ENCODE peak calls at places on chromosomes 3 and 15, in five cellular contexts. One of them, this sample, is unnamed.

GRCh38 chr15:79329186-79329611 is 18.3 kb downstream of the TMED3 start:
- DNase-seq in HCT116: no peak
- DNase-seq in heart right ventricle: no peak
- DNase-seq in upper lobe of left lung: no peak
- DNase-seq in heart left ventricle: no peak
- DNase-seq in this sample: peak

GRCh38 chr3:3798641-3799113 is 554 bp upstream of the LRRN1 start:
- DNase-seq in HCT116: no peak
- DNase-seq in heart right ventricle: peak
- DNase-seq in upper lobe of left lung: peak
- DNase-seq in heart left ventricle: no peak
- DNase-seq in this sample: no peak

GRCh38 chr3:50632450-50632849 is 15.5 kb downstream of the MAPKAPK3 start:
- DNase-seq in HCT116: no peak
- DNase-seq in heart right ventricle: no peak
- DNase-seq in upper lobe of left lung: no peak
- DNase-seq in heart left ventricle: no peak
- DNase-seq in this sample: no peak

GRCh38 chr15:98955331-98955730 is 52.3 kb downstream of the PGPEP1L start:
- DNase-seq in HCT116: no peak
- DNase-seq in heart right ventricle: peak
- DNase-seq in upper lobe of left lung: no peak
- DNase-seq in heart left ventricle: peak
- DNase-seq in this sample: no peak

GRCh38 chr3:149808209-149808829 is 4.7 kb upstream of the RNF13 start:
- DNase-seq in HCT116: peak
- DNase-seq in heart right ventricle: peak
- DNase-seq in upper lobe of left lung: peak
- DNase-seq in heart left ventricle: peak
- DNase-seq in this sample: peak

GRCh38 chr15:83053151-83053550 is 13.9 kb downstream of the BTBD1 start:
- DNase-seq in HCT116: no peak
- DNase-seq in heart right ventricle: no peak
- DNase-seq in upper lobe of left lung: no peak
- DNase-seq in heart left ventricle: no peak
- DNase-seq in this sample: peak

GRCh38 chr3:127589600-127590281 is 792 bp downstream of the TPRA1 start:
- DNase-seq in HCT116: no peak
- DNase-seq in heart right ventricle: peak
- DNase-seq in upper lobe of left lung: peak
- DNase-seq in heart left ventricle: peak
- DNase-seq in this sample: no peak

GRCh38 chr15:97978408-97979130 is 18.1 kb downstream of the ARRDC4 start:
- DNase-seq in HCT116: no peak
- DNase-seq in heart right ventricle: no peak
- DNase-seq in upper lobe of left lung: no peak
- DNase-seq in heart left ventricle: no peak
- DNase-seq in this sample: no peak

GRCh38 chr3:39879581-39879980 is 70.2 kb downstream of the MYRIP start:
- DNase-seq in HCT116: no peak
- DNase-seq in heart right ventricle: no peak
- DNase-seq in upper lobe of left lung: no peak
- DNase-seq in heart left ventricle: no peak
- DNase-seq in this sample: no peak

GRCh38 chr15:60375255-60375809 is 22.5 kb downstream of the ANXA2 start:
- DNase-seq in HCT116: no peak
- DNase-seq in heart right ventricle: no peak
- DNase-seq in upper lobe of left lung: no peak
- DNase-seq in heart left ventricle: no peak
- DNase-seq in this sample: no peak

GRCh38 chr15:28019594-28020320 is 79.4 kb downstream of the OCA2 start:
- DNase-seq in HCT116: no peak
- DNase-seq in heart right ventricle: no peak
- DNase-seq in upper lobe of left lung: no peak
- DNase-seq in heart left ventricle: no peak
- DNase-seq in this sample: no peak

GRCh38 chr3:13543251-13543650 is 5.7 kb upstream of the FBLN2 start:
- DNase-seq in HCT116: no peak
- DNase-seq in heart right ventricle: peak
- DNase-seq in upper lobe of left lung: peak
- DNase-seq in heart left ventricle: peak
- DNase-seq in this sample: peak

GRCh38 chr3:13018039-13018431 is 55.2 kb downstream of the IQSEC1 start:
- DNase-seq in HCT116: no peak
- DNase-seq in heart right ventricle: peak
- DNase-seq in upper lobe of left lung: no peak
- DNase-seq in heart left ventricle: no peak
- DNase-seq in this sample: no peak

GRCh38 chr3:9107738-9108137 is 141.7 kb downstream of the SRGAP3 start:
- DNase-seq in HCT116: no peak
- DNase-seq in heart right ventricle: no peak
- DNase-seq in upper lobe of left lung: no peak
- DNase-seq in heart left ventricle: no peak
- DNase-seq in this sample: no peak

GRCh38 chr15:41979493-41980266 is 7.3 kb upstream of the EHD4 start:
- DNase-seq in HCT116: no peak
- DNase-seq in heart right ventricle: no peak
- DNase-seq in upper lobe of left lung: no peak
- DNase-seq in heart left ventricle: no peak
- DNase-seq in this sample: no peak

GRCh38 chr3:183378951-183379350 is 49.5 kb downstream of the MCF2L2 start:
- DNase-seq in HCT116: no peak
- DNase-seq in heart right ventricle: no peak
- DNase-seq in upper lobe of left lung: no peak
- DNase-seq in heart left ventricle: no peak
- DNase-seq in this sample: no peak

GRCh38 chr15:53837263-53837662 is 77.8 kb upstream of the WDR72 start:
- DNase-seq in HCT116: no peak
- DNase-seq in heart right ventricle: no peak
- DNase-seq in upper lobe of left lung: peak
- DNase-seq in heart left ventricle: no peak
- DNase-seq in this sample: no peak

GRCh38 chr3:157300091-157300490 is 136.6 kb upstream of the PTX3 start:
- DNase-seq in HCT116: no peak
- DNase-seq in heart right ventricle: no peak
- DNase-seq in upper lobe of left lung: no peak
- DNase-seq in heart left ventricle: no peak
- DNase-seq in this sample: peak

GRCh38 chr3:32384938-32385337 is 6.7 kb upstream of the CMTM7 start:
- DNase-seq in HCT116: no peak
- DNase-seq in heart right ventricle: no peak
- DNase-seq in upper lobe of left lung: no peak
- DNase-seq in heart left ventricle: no peak
- DNase-seq in this sample: peak

GRCh38 chr3:14410501-14411165 is 8.2 kb downstream of the SLC6A6 start:
- DNase-seq in HCT116: no peak
- DNase-seq in heart right ventricle: no peak
- DNase-seq in upper lobe of left lung: peak
- DNase-seq in heart left ventricle: no peak
- DNase-seq in this sample: peak

GRCh38 chr3:152298393-152299242 is 29.9 kb downstream of the MBNL1 start:
- DNase-seq in HCT116: no peak
- DNase-seq in heart right ventricle: peak
- DNase-seq in upper lobe of left lung: peak
- DNase-seq in heart left ventricle: peak
- DNase-seq in this sample: peak

GRCh38 chr15:82177291-82178010 is 85.1 kb downstream of the EFL1 start:
- DNase-seq in HCT116: no peak
- DNase-seq in heart right ventricle: no peak
- DNase-seq in upper lobe of left lung: no peak
- DNase-seq in heart left ventricle: no peak
- DNase-seq in this sample: peak

GRCh38 chr3:68057637-68058320 is 403.4 kb upstream of the SUCLG2 start:
- DNase-seq in HCT116: no peak
- DNase-seq in heart right ventricle: no peak
- DNase-seq in upper lobe of left lung: no peak
- DNase-seq in heart left ventricle: no peak
- DNase-seq in this sample: no peak

GRCh38 chr3:154244644-154245043 is 79.6 kb downstream of the DHX36 start:
- DNase-seq in HCT116: no peak
- DNase-seq in heart right ventricle: no peak
- DNase-seq in upper lobe of left lung: no peak
- DNase-seq in heart left ventricle: no peak
- DNase-seq in this sample: peak

GRCh38 chr3:124784686-124785382 is 54.6 kb downstream of the UMPS start:
- DNase-seq in HCT116: no peak
- DNase-seq in heart right ventricle: no peak
- DNase-seq in upper lobe of left lung: no peak
- DNase-seq in heart left ventricle: no peak
- DNase-seq in this sample: no peak

GRCh38 chr15:61256231-61256630 is 27.1 kb upstream of the RORA start:
- DNase-seq in HCT116: no peak
- DNase-seq in heart right ventricle: no peak
- DNase-seq in upper lobe of left lung: no peak
- DNase-seq in heart left ventricle: no peak
- DNase-seq in this sample: no peak

GRCh38 chr3:50165388-50166308 is 10.5 kb downstream of the SEMA3F start:
- DNase-seq in HCT116: no peak
- DNase-seq in heart right ventricle: peak
- DNase-seq in upper lobe of left lung: no peak
- DNase-seq in heart left ventricle: peak
- DNase-seq in this sample: peak

GRCh38 chr3:149080011-149080698 is 6.2 kb downstream of the HLTF start:
- DNase-seq in HCT116: no peak
- DNase-seq in heart right ventricle: no peak
- DNase-seq in upper lobe of left lung: no peak
- DNase-seq in heart left ventricle: no peak
- DNase-seq in this sample: peak

GRCh38 chr15:77292924-77293558 is 126.9 kb downstream of the PEAK1 start:
- DNase-seq in HCT116: no peak
- DNase-seq in heart right ventricle: no peak
- DNase-seq in upper lobe of left lung: no peak
- DNase-seq in heart left ventricle: no peak
- DNase-seq in this sample: no peak

GRCh38 chr3:81742581-81742980 is 18.9 kb downstream of the GBE1 start:
- DNase-seq in HCT116: no peak
- DNase-seq in heart right ventricle: no peak
- DNase-seq in upper lobe of left lung: no peak
- DNase-seq in heart left ventricle: no peak
- DNase-seq in this sample: peak

GRCh38 chr15:44328135-44328534 is 39.6 kb downstream of the GOLM2 start:
- DNase-seq in HCT116: no peak
- DNase-seq in heart right ventricle: no peak
- DNase-seq in upper lobe of left lung: no peak
- DNase-seq in heart left ventricle: no peak
- DNase-seq in this sample: no peak

GRCh38 chr3:130850846-130851245 is 43.0 kb upstream of the ATP2C1 start:
- DNase-seq in HCT116: no peak
- DNase-seq in heart right ventricle: no peak
- DNase-seq in upper lobe of left lung: no peak
- DNase-seq in heart left ventricle: no peak
- DNase-seq in this sample: peak

GRCh38 chr15:74642724-74643367 is 27.2 kb downstream of the CLK3 start:
- DNase-seq in HCT116: no peak
- DNase-seq in heart right ventricle: no peak
- DNase-seq in upper lobe of left lung: no peak
- DNase-seq in heart left ventricle: no peak
- DNase-seq in this sample: peak

GRCh38 chr3:142888484-142889262 is at the start of gene PCOLCE2:
- DNase-seq in HCT116: peak
- DNase-seq in heart right ventricle: peak
- DNase-seq in upper lobe of left lung: peak
- DNase-seq in heart left ventricle: peak
- DNase-seq in this sample: no peak

GRCh38 chr15:71057143-71057542 is 58.1 kb upstream of the THSD4 start:
- DNase-seq in HCT116: no peak
- DNase-seq in heart right ventricle: no peak
- DNase-seq in upper lobe of left lung: no peak
- DNase-seq in heart left ventricle: no peak
- DNase-seq in this sample: no peak

GRCh38 chr3:40718681-40719080 is 193.9 kb downstream of the ZNF621 start:
- DNase-seq in HCT116: no peak
- DNase-seq in heart right ventricle: no peak
- DNase-seq in upper lobe of left lung: no peak
- DNase-seq in heart left ventricle: no peak
- DNase-seq in this sample: no peak

GRCh38 chr3:168117853-168118313 is 22.2 kb upstream of the GOLIM4 start:
- DNase-seq in HCT116: no peak
- DNase-seq in heart right ventricle: no peak
- DNase-seq in upper lobe of left lung: peak
- DNase-seq in heart left ventricle: no peak
- DNase-seq in this sample: peak

GRCh38 chr3:11059090-11059798 is 66.7 kb downstream of the SLC6A1 start:
- DNase-seq in HCT116: peak
- DNase-seq in heart right ventricle: no peak
- DNase-seq in upper lobe of left lung: peak
- DNase-seq in heart left ventricle: no peak
- DNase-seq in this sample: peak

GRCh38 chr3:148079370-148079769 is 618.3 kb upstream of the AGTR1 start:
- DNase-seq in HCT116: no peak
- DNase-seq in heart right ventricle: no peak
- DNase-seq in upper lobe of left lung: no peak
- DNase-seq in heart left ventricle: no peak
- DNase-seq in this sample: no peak

GRCh38 chr3:148078659-148079058 is 619.0 kb upstream of the AGTR1 start:
- DNase-seq in HCT116: no peak
- DNase-seq in heart right ventricle: no peak
- DNase-seq in upper lobe of left lung: no peak
- DNase-seq in heart left ventricle: no peak
- DNase-seq in this sample: no peak

GRCh38 chr3:148077951-148078350 is 619.8 kb upstream of the AGTR1 start:
- DNase-seq in HCT116: no peak
- DNase-seq in heart right ventricle: no peak
- DNase-seq in upper lobe of left lung: no peak
- DNase-seq in heart left ventricle: no peak
- DNase-seq in this sample: no peak

GRCh38 chr3:148075829-148076716 is 621.6 kb upstream of the AGTR1 start:
- DNase-seq in HCT116: peak
- DNase-seq in heart right ventricle: no peak
- DNase-seq in upper lobe of left lung: no peak
- DNase-seq in heart left ventricle: no peak
- DNase-seq in this sample: peak

GRCh38 chr3:148077318-148077923 is 620.3 kb upstream of the AGTR1 start:
- DNase-seq in HCT116: peak
- DNase-seq in heart right ventricle: no peak
- DNase-seq in upper lobe of left lung: no peak
- DNase-seq in heart left ventricle: no peak
- DNase-seq in this sample: peak
- TF ChIP-seq CTCF in HCT116: peak
- TF ChIP-seq CTCF in heart right ventricle: peak
- TF ChIP-seq CTCF in upper lobe of left lung: no peak
- TF ChIP-seq CTCF in heart left ventricle: peak
- TF ChIP-seq CTCF in this sample: peak

GRCh38 chr3:187310954-187311470 is 19.5 kb upstream of the MASP1 start:
- DNase-seq in HCT116: no peak
- DNase-seq in heart right ventricle: no peak
- DNase-seq in upper lobe of left lung: no peak
- DNase-seq in heart left ventricle: no peak
- DNase-seq in this sample: no peak
- H3K4me3 ChIP-seq in HCT116: no peak
- H3K4me3 ChIP-seq in heart right ventricle: no peak
- H3K4me3 ChIP-seq in upper lobe of left lung: no peak
- H3K4me3 ChIP-seq in heart left ventricle: no peak
- H3K4me3 ChIP-seq in this sample: no peak

GRCh38 chr3:72960812-72961518 is 35.6 kb upstream of the PPP4R2 start:
- DNase-seq in HCT116: no peak
- DNase-seq in heart right ventricle: peak
- DNase-seq in upper lobe of left lung: peak
- DNase-seq in heart left ventricle: no peak
- DNase-seq in this sample: peak
- TF ChIP-seq CTCF in HCT116: no peak
- TF ChIP-seq CTCF in heart right ventricle: no peak
- TF ChIP-seq CTCF in upper lobe of left lung: no peak
- TF ChIP-seq CTCF in heart left ventricle: no peak
- TF ChIP-seq CTCF in this sample: no peak

GRCh38 chr15:72271221-72271620 is 1.1 kb downstream of the PARP6 start:
- DNase-seq in HCT116: no peak
- DNase-seq in heart right ventricle: no peak
- DNase-seq in upper lobe of left lung: no peak
- DNase-seq in heart left ventricle: no peak
- DNase-seq in this sample: no peak
- H3K4me3 ChIP-seq in HCT116: peak
- H3K4me3 ChIP-seq in heart right ventricle: no peak
- H3K4me3 ChIP-seq in upper lobe of left lung: no peak
- H3K4me3 ChIP-seq in heart left ventricle: peak
- H3K4me3 ChIP-seq in this sample: peak

This sample was measured in fibroblast of pulmonary artery.